ENCODE peak calls at places on chromosome 12, in four cellular contexts. One of them, this sample, is unnamed.
A peak's percentile ranks its signal among the peaks of the same experiment; 100 is the strongest.

GRCh38 chr12:104643921-104644669 is 187.3 kb downstream of the CHST11 start:
- DNase-seq in substantia nigra: no peak
- DNase-seq in HepG2: no peak
- DNase-seq in activated CD4-positive, alpha-beta T cell treated with anti-CD3 and anti-CD28 coated beads for 4 hours: no peak
- DNase-seq in this sample: no peak

GRCh38 chr12:94805749-94806148 is 155.4 kb upstream of the TMCC3 start:
- DNase-seq in substantia nigra: no peak
- DNase-seq in HepG2: no peak
- DNase-seq in activated CD4-positive, alpha-beta T cell treated with anti-CD3 and anti-CD28 coated beads for 4 hours: no peak
- DNase-seq in this sample: no peak

GRCh38 chr12:54463034-54463433 is 10.4 kb downstream of the GTSF1 start:
- DNase-seq in substantia nigra: no peak
- DNase-seq in HepG2: no peak
- DNase-seq in activated CD4-positive, alpha-beta T cell treated with anti-CD3 and anti-CD28 coated beads for 4 hours: no peak
- DNase-seq in this sample: no peak

GRCh38 chr12:120117961-120118709 is 1.6 kb upstream of the RAB35 start:
- DNase-seq in substantia nigra: no peak
- DNase-seq in HepG2: peak; percentile 45
- DNase-seq in activated CD4-positive, alpha-beta T cell treated with anti-CD3 and anti-CD28 coated beads for 4 hours: no peak
- DNase-seq in this sample: no peak

GRCh38 chr12:105459760-105460325 is 129.4 kb downstream of the C12orf75 start:
- DNase-seq in substantia nigra: no peak
- DNase-seq in HepG2: no peak
- DNase-seq in activated CD4-positive, alpha-beta T cell treated with anti-CD3 and anti-CD28 coated beads for 4 hours: no peak
- DNase-seq in this sample: no peak

GRCh38 chr12:122499991-122500684 is 594 bp downstream of the ZCCHC8 start:
- DNase-seq in substantia nigra: peak; percentile 38
- DNase-seq in HepG2: peak; percentile 70
- DNase-seq in activated CD4-positive, alpha-beta T cell treated with anti-CD3 and anti-CD28 coated beads for 4 hours: peak; percentile 32
- DNase-seq in this sample: peak; percentile 77

GRCh38 chr12:104863549-104863948 is 94.5 kb downstream of the SLC41A2 start:
- DNase-seq in substantia nigra: no peak
- DNase-seq in HepG2: no peak
- DNase-seq in activated CD4-positive, alpha-beta T cell treated with anti-CD3 and anti-CD28 coated beads for 4 hours: no peak
- DNase-seq in this sample: no peak

GRCh38 chr12:89893972-89894706 is 185.5 kb upstream of the ATP2B1 start:
- DNase-seq in substantia nigra: no peak
- DNase-seq in HepG2: no peak
- DNase-seq in activated CD4-positive, alpha-beta T cell treated with anti-CD3 and anti-CD28 coated beads for 4 hours: no peak
- DNase-seq in this sample: no peak

GRCh38 chr12:89927226-89927698 is 218.6 kb upstream of the ATP2B1 start:
- DNase-seq in substantia nigra: no peak
- DNase-seq in HepG2: no peak
- DNase-seq in activated CD4-positive, alpha-beta T cell treated with anti-CD3 and anti-CD28 coated beads for 4 hours: no peak
- DNase-seq in this sample: no peak

GRCh38 chr12:54364413-54364812 is at the start of gene GPR84:
- DNase-seq in substantia nigra: no peak
- DNase-seq in HepG2: no peak
- DNase-seq in activated CD4-positive, alpha-beta T cell treated with anti-CD3 and anti-CD28 coated beads for 4 hours: no peak
- DNase-seq in this sample: no peak

GRCh38 chr12:31962076-31962475 is 2.9 kb downstream of the RESF1 start:
- DNase-seq in substantia nigra: no peak
- DNase-seq in HepG2: no peak
- DNase-seq in activated CD4-positive, alpha-beta T cell treated with anti-CD3 and anti-CD28 coated beads for 4 hours: no peak
- DNase-seq in this sample: no peak

GRCh38 chr12:4439736-4440135 is 5.9 kb downstream of the FGF6 start:
- DNase-seq in substantia nigra: no peak
- DNase-seq in HepG2: no peak
- DNase-seq in activated CD4-positive, alpha-beta T cell treated with anti-CD3 and anti-CD28 coated beads for 4 hours: no peak
- DNase-seq in this sample: peak; percentile 7

GRCh38 chr12:124381454-124382207 is 86.7 kb downstream of the RFLNA start:
- DNase-seq in substantia nigra: peak; percentile 45
- DNase-seq in HepG2: no peak
- DNase-seq in activated CD4-positive, alpha-beta T cell treated with anti-CD3 and anti-CD28 coated beads for 4 hours: no peak
- DNase-seq in this sample: peak; percentile 97

GRCh38 chr12:105330938-105331804 is 680 bp downstream of the C12orf75 start:
- DNase-seq in substantia nigra: no peak
- DNase-seq in HepG2: no peak
- DNase-seq in activated CD4-positive, alpha-beta T cell treated with anti-CD3 and anti-CD28 coated beads for 4 hours: peak; percentile 46
- DNase-seq in this sample: no peak

GRCh38 chr12:78209851-78210493 is 379.3 kb downstream of the NAV3 start:
- DNase-seq in substantia nigra: peak; percentile 3
- DNase-seq in HepG2: no peak
- DNase-seq in activated CD4-positive, alpha-beta T cell treated with anti-CD3 and anti-CD28 coated beads for 4 hours: no peak
- DNase-seq in this sample: no peak

GRCh38 chr12:105555556-105555973 is 225.1 kb downstream of the C12orf75 start:
- DNase-seq in substantia nigra: no peak
- DNase-seq in HepG2: peak; percentile 21
- DNase-seq in activated CD4-positive, alpha-beta T cell treated with anti-CD3 and anti-CD28 coated beads for 4 hours: no peak
- DNase-seq in this sample: no peak

GRCh38 chr12:15801770-15802393 is 12.7 kb upstream of the EPS8 start:
- DNase-seq in substantia nigra: no peak
- DNase-seq in HepG2: no peak
- DNase-seq in activated CD4-positive, alpha-beta T cell treated with anti-CD3 and anti-CD28 coated beads for 4 hours: no peak
- DNase-seq in this sample: no peak

GRCh38 chr12:42568952-42569916 is 20.3 kb downstream of the PRICKLE1 start:
- DNase-seq in substantia nigra: no peak
- DNase-seq in HepG2: peak; percentile 30
- DNase-seq in activated CD4-positive, alpha-beta T cell treated with anti-CD3 and anti-CD28 coated beads for 4 hours: no peak
- DNase-seq in this sample: no peak

GRCh38 chr12:99686142-99686541 is 38.6 kb downstream of the GARIN6 start:
- DNase-seq in substantia nigra: no peak
- DNase-seq in HepG2: no peak
- DNase-seq in activated CD4-positive, alpha-beta T cell treated with anti-CD3 and anti-CD28 coated beads for 4 hours: no peak
- DNase-seq in this sample: no peak

GRCh38 chr12:106248177-106248848 is 493 bp upstream of the CKAP4 start:
- DNase-seq in substantia nigra: no peak
- DNase-seq in HepG2: peak; percentile 19
- DNase-seq in activated CD4-positive, alpha-beta T cell treated with anti-CD3 and anti-CD28 coated beads for 4 hours: peak; percentile 26
- DNase-seq in this sample: peak; percentile 83

GRCh38 chr12:122336015-122336946 is 70.0 kb upstream of the VPS33A start:
- DNase-seq in substantia nigra: no peak
- DNase-seq in HepG2: peak; percentile 23
- DNase-seq in activated CD4-positive, alpha-beta T cell treated with anti-CD3 and anti-CD28 coated beads for 4 hours: peak; percentile 45
- DNase-seq in this sample: no peak

GRCh38 chr12:71475280-71475679 is 35.7 kb downstream of the LGR5 start:
- DNase-seq in substantia nigra: no peak
- DNase-seq in HepG2: no peak
- DNase-seq in activated CD4-positive, alpha-beta T cell treated with anti-CD3 and anti-CD28 coated beads for 4 hours: no peak
- DNase-seq in this sample: no peak

GRCh38 chr12:49609875-49610154 is 4.4 kb upstream of the FAM186B start:
- DNase-seq in substantia nigra: no peak
- DNase-seq in HepG2: no peak
- DNase-seq in activated CD4-positive, alpha-beta T cell treated with anti-CD3 and anti-CD28 coated beads for 4 hours: no peak
- DNase-seq in this sample: no peak

GRCh38 chr12:132491761-132492378 is 1.9 kb downstream of the FBRSL1 start:
- DNase-seq in substantia nigra: no peak
- DNase-seq in HepG2: no peak
- DNase-seq in activated CD4-positive, alpha-beta T cell treated with anti-CD3 and anti-CD28 coated beads for 4 hours: no peak
- DNase-seq in this sample: no peak

GRCh38 chr12:65787056-65787855 is 37.0 kb upstream of the HMGA2 start:
- DNase-seq in substantia nigra: no peak
- DNase-seq in HepG2: no peak
- DNase-seq in activated CD4-positive, alpha-beta T cell treated with anti-CD3 and anti-CD28 coated beads for 4 hours: no peak
- DNase-seq in this sample: no peak

GRCh38 chr12:80187660-80188090 is 88.3 kb downstream of the OTOGL start:
- DNase-seq in substantia nigra: no peak
- DNase-seq in HepG2: no peak
- DNase-seq in activated CD4-positive, alpha-beta T cell treated with anti-CD3 and anti-CD28 coated beads for 4 hours: no peak
- DNase-seq in this sample: no peak

GRCh38 chr12:124782132-124782531 is 81.5 kb downstream of the SCARB1 start:
- DNase-seq in substantia nigra: no peak
- DNase-seq in HepG2: no peak
- DNase-seq in activated CD4-positive, alpha-beta T cell treated with anti-CD3 and anti-CD28 coated beads for 4 hours: no peak
- DNase-seq in this sample: no peak

GRCh38 chr12:115599251-115599811 is 678.2 kb downstream of the MED13L start:
- DNase-seq in substantia nigra: peak; percentile 30
- DNase-seq in HepG2: no peak
- DNase-seq in activated CD4-positive, alpha-beta T cell treated with anti-CD3 and anti-CD28 coated beads for 4 hours: no peak
- DNase-seq in this sample: no peak